ENCODE peak calls at places on chromosomes 3 and 15, in six cellular contexts. One of them, this sample, is unnamed.
A peak's percentile ranks its signal among the peaks of the same experiment; 100 is the strongest.

GRCh38 chr15:82135645-82136044 is 89.8 kb upstream of the MEX3B start:
- DNase-seq in NCI-H1105 treated with DMSO at 0.1 percent for 48 hours: no peak
- DNase-seq in fibroblast of pulmonary artery: peak; percentile 44
- DNase-seq in WTC11: no peak
- DNase-seq in cardiac muscle cell: no peak
- DNase-seq in NAMALWA: no peak
- DNase-seq in this sample: no peak

GRCh38 chr15:75198560-75199346 is 2.9 kb upstream of the C15orf39 start:
- DNase-seq in NCI-H1105 treated with DMSO at 0.1 percent for 48 hours: no peak
- DNase-seq in fibroblast of pulmonary artery: peak; percentile 42
- DNase-seq in WTC11: no peak
- DNase-seq in cardiac muscle cell: peak; percentile 73
- DNase-seq in NAMALWA: peak; percentile 96
- DNase-seq in this sample: no peak

GRCh38 chr15:93238641-93239040 is 149.6 kb upstream of the RGMA start:
- DNase-seq in NCI-H1105 treated with DMSO at 0.1 percent for 48 hours: no peak
- DNase-seq in fibroblast of pulmonary artery: no peak
- DNase-seq in WTC11: no peak
- DNase-seq in cardiac muscle cell: no peak
- DNase-seq in NAMALWA: no peak
- DNase-seq in this sample: no peak

GRCh38 chr15:55535436-55535835 is 27.4 kb upstream of the DNAAF4 start:
- DNase-seq in NCI-H1105 treated with DMSO at 0.1 percent for 48 hours: no peak
- DNase-seq in fibroblast of pulmonary artery: no peak
- DNase-seq in WTC11: no peak
- DNase-seq in cardiac muscle cell: no peak
- DNase-seq in NAMALWA: no peak
- DNase-seq in this sample: no peak

GRCh38 chr3:53804697-53805462 is 41.3 kb downstream of the CHDH start:
- DNase-seq in NCI-H1105 treated with DMSO at 0.1 percent for 48 hours: no peak
- DNase-seq in fibroblast of pulmonary artery: peak; percentile 55
- DNase-seq in WTC11: no peak
- DNase-seq in cardiac muscle cell: no peak
- DNase-seq in NAMALWA: peak; percentile 2
- DNase-seq in this sample: peak; percentile 93

GRCh38 chr3:152578769-152579168 is 256.2 kb upstream of the P2RY1 start:
- DNase-seq in NCI-H1105 treated with DMSO at 0.1 percent for 48 hours: no peak
- DNase-seq in fibroblast of pulmonary artery: no peak
- DNase-seq in WTC11: no peak
- DNase-seq in cardiac muscle cell: no peak
- DNase-seq in NAMALWA: no peak
- DNase-seq in this sample: no peak

GRCh38 chr3:175421897-175422296 is 562.8 kb downstream of the NAALADL2 start:
- DNase-seq in NCI-H1105 treated with DMSO at 0.1 percent for 48 hours: no peak
- DNase-seq in fibroblast of pulmonary artery: no peak
- DNase-seq in WTC11: no peak
- DNase-seq in cardiac muscle cell: no peak
- DNase-seq in NAMALWA: no peak
- DNase-seq in this sample: no peak

GRCh38 chr3:40398346-40398745 is 11.4 kb downstream of the ENTPD3 start:
- DNase-seq in NCI-H1105 treated with DMSO at 0.1 percent for 48 hours: no peak
- DNase-seq in fibroblast of pulmonary artery: no peak
- DNase-seq in WTC11: no peak
- DNase-seq in cardiac muscle cell: peak; percentile 7
- DNase-seq in NAMALWA: no peak
- DNase-seq in this sample: no peak

GRCh38 chr15:85499498-85499897 is 119.1 kb downstream of the AKAP13 start:
- DNase-seq in NCI-H1105 treated with DMSO at 0.1 percent for 48 hours: peak; percentile 4
- DNase-seq in fibroblast of pulmonary artery: no peak
- DNase-seq in WTC11: no peak
- DNase-seq in cardiac muscle cell: peak; percentile 18
- DNase-seq in NAMALWA: no peak
- DNase-seq in this sample: no peak

GRCh38 chr3:24496529-24497482 is 2.2 kb upstream of the THRB start:
- DNase-seq in NCI-H1105 treated with DMSO at 0.1 percent for 48 hours: no peak
- DNase-seq in fibroblast of pulmonary artery: peak; percentile 69
- DNase-seq in WTC11: peak; percentile 79
- DNase-seq in cardiac muscle cell: peak; percentile 56
- DNase-seq in NAMALWA: peak; percentile 17
- DNase-seq in this sample: peak; percentile 68

GRCh38 chr3:25515131-25515530 is 87.1 kb downstream of the RARB start:
- DNase-seq in NCI-H1105 treated with DMSO at 0.1 percent for 48 hours: no peak
- DNase-seq in fibroblast of pulmonary artery: no peak
- DNase-seq in WTC11: no peak
- DNase-seq in cardiac muscle cell: no peak
- DNase-seq in NAMALWA: no peak
- DNase-seq in this sample: no peak

GRCh38 chr3:170991664-170992063 is 34.9 kb downstream of the SLC2A2 start:
- DNase-seq in NCI-H1105 treated with DMSO at 0.1 percent for 48 hours: no peak
- DNase-seq in fibroblast of pulmonary artery: no peak
- DNase-seq in WTC11: no peak
- DNase-seq in cardiac muscle cell: no peak
- DNase-seq in NAMALWA: no peak
- DNase-seq in this sample: no peak

GRCh38 chr3:37671926-37672325 is 189.8 kb upstream of the CTDSPL start:
- DNase-seq in NCI-H1105 treated with DMSO at 0.1 percent for 48 hours: no peak
- DNase-seq in fibroblast of pulmonary artery: no peak
- DNase-seq in WTC11: no peak
- DNase-seq in cardiac muscle cell: no peak
- DNase-seq in NAMALWA: no peak
- DNase-seq in this sample: no peak

GRCh38 chr3:65963787-65964707 is 74.7 kb downstream of the MAGI1 start:
- DNase-seq in NCI-H1105 treated with DMSO at 0.1 percent for 48 hours: no peak
- DNase-seq in fibroblast of pulmonary artery: peak; percentile 88
- DNase-seq in WTC11: no peak
- DNase-seq in cardiac muscle cell: no peak
- DNase-seq in NAMALWA: no peak
- DNase-seq in this sample: peak; percentile 62

GRCh38 chr15:77510066-77511044 is 89.7 kb downstream of the HMG20A start:
- DNase-seq in NCI-H1105 treated with DMSO at 0.1 percent for 48 hours: no peak
- DNase-seq in fibroblast of pulmonary artery: no peak
- DNase-seq in WTC11: no peak
- DNase-seq in cardiac muscle cell: no peak
- DNase-seq in NAMALWA: no peak
- DNase-seq in this sample: no peak

GRCh38 chr3:111831840-111832239 is 27.2 kb upstream of the PHLDB2 start:
- DNase-seq in NCI-H1105 treated with DMSO at 0.1 percent for 48 hours: no peak
- DNase-seq in fibroblast of pulmonary artery: no peak
- DNase-seq in WTC11: no peak
- DNase-seq in cardiac muscle cell: no peak
- DNase-seq in NAMALWA: no peak
- DNase-seq in this sample: no peak

GRCh38 chr3:134944429-134944828 is 149.4 kb downstream of the EPHB1 start:
- DNase-seq in NCI-H1105 treated with DMSO at 0.1 percent for 48 hours: no peak
- DNase-seq in fibroblast of pulmonary artery: no peak
- DNase-seq in WTC11: no peak
- DNase-seq in cardiac muscle cell: no peak
- DNase-seq in NAMALWA: no peak
- DNase-seq in this sample: no peak

GRCh38 chr15:78264304-78265136 is at the start of gene DNAJA4:
- DNase-seq in NCI-H1105 treated with DMSO at 0.1 percent for 48 hours: peak; percentile 1
- DNase-seq in fibroblast of pulmonary artery: peak; percentile 38
- DNase-seq in WTC11: peak; percentile 62
- DNase-seq in cardiac muscle cell: no peak
- DNase-seq in NAMALWA: no peak
- DNase-seq in this sample: peak; percentile 36

GRCh38 chr15:69807752-69808151 is 290.0 kb downstream of the TLE3 start:
- DNase-seq in NCI-H1105 treated with DMSO at 0.1 percent for 48 hours: no peak
- DNase-seq in fibroblast of pulmonary artery: peak; percentile 27
- DNase-seq in WTC11: no peak
- DNase-seq in cardiac muscle cell: no peak
- DNase-seq in NAMALWA: no peak
- DNase-seq in this sample: no peak

GRCh38 chr15:82595766-82596165 is 51.4 kb downstream of the CPEB1 start:
- DNase-seq in NCI-H1105 treated with DMSO at 0.1 percent for 48 hours: no peak
- DNase-seq in fibroblast of pulmonary artery: no peak
- DNase-seq in WTC11: no peak
- DNase-seq in cardiac muscle cell: no peak
- DNase-seq in NAMALWA: no peak
- DNase-seq in this sample: no peak

GRCh38 chr3:12553921-12554391 is 2.9 kb upstream of the MKRN2 start:
- DNase-seq in NCI-H1105 treated with DMSO at 0.1 percent for 48 hours: peak; percentile 41
- DNase-seq in fibroblast of pulmonary artery: peak; percentile 29
- DNase-seq in WTC11: no peak
- DNase-seq in cardiac muscle cell: no peak
- DNase-seq in NAMALWA: no peak
- DNase-seq in this sample: peak; percentile 49

GRCh38 chr3:4517095-4517494 is 23.9 kb downstream of the ITPR1 start:
- DNase-seq in NCI-H1105 treated with DMSO at 0.1 percent for 48 hours: no peak
- DNase-seq in fibroblast of pulmonary artery: peak; percentile 57
- DNase-seq in WTC11: no peak
- DNase-seq in cardiac muscle cell: no peak
- DNase-seq in NAMALWA: no peak
- DNase-seq in this sample: no peak

GRCh38 chr3:72919520-72919919 is 31.7 kb downstream of the GXYLT2 start:
- DNase-seq in NCI-H1105 treated with DMSO at 0.1 percent for 48 hours: no peak
- DNase-seq in fibroblast of pulmonary artery: no peak
- DNase-seq in WTC11: no peak
- DNase-seq in cardiac muscle cell: no peak
- DNase-seq in NAMALWA: no peak
- DNase-seq in this sample: no peak

GRCh38 chr15:75785771-75786563 is 57.3 kb upstream of the UBE2Q2 start:
- DNase-seq in NCI-H1105 treated with DMSO at 0.1 percent for 48 hours: no peak
- DNase-seq in fibroblast of pulmonary artery: peak; percentile 12
- DNase-seq in WTC11: peak; percentile 74
- DNase-seq in cardiac muscle cell: peak; percentile 78
- DNase-seq in NAMALWA: no peak
- DNase-seq in this sample: no peak

GRCh38 chr15:49987198-49987785 is 131.7 kb downstream of the ATP8B4 start:
- DNase-seq in NCI-H1105 treated with DMSO at 0.1 percent for 48 hours: no peak
- DNase-seq in fibroblast of pulmonary artery: peak; percentile 68
- DNase-seq in WTC11: no peak
- DNase-seq in cardiac muscle cell: no peak
- DNase-seq in NAMALWA: no peak
- DNase-seq in this sample: no peak

GRCh38 chr3:29275309-29275708 is 5.6 kb upstream of the RBMS3 start:
- DNase-seq in NCI-H1105 treated with DMSO at 0.1 percent for 48 hours: no peak
- DNase-seq in fibroblast of pulmonary artery: peak; percentile 9
- DNase-seq in WTC11: no peak
- DNase-seq in cardiac muscle cell: no peak
- DNase-seq in NAMALWA: peak; percentile 19
- DNase-seq in this sample: no peak

GRCh38 chr3:122091602-122092006 is 36.4 kb downstream of the CD86 start:
- DNase-seq in NCI-H1105 treated with DMSO at 0.1 percent for 48 hours: no peak
- DNase-seq in fibroblast of pulmonary artery: no peak
- DNase-seq in WTC11: no peak
- DNase-seq in cardiac muscle cell: no peak
- DNase-seq in NAMALWA: peak; percentile 33
- DNase-seq in this sample: no peak

GRCh38 chr3:8809341-8809740 is 39.9 kb upstream of the OXTR start:
- DNase-seq in NCI-H1105 treated with DMSO at 0.1 percent for 48 hours: no peak
- DNase-seq in fibroblast of pulmonary artery: no peak
- DNase-seq in WTC11: no peak
- DNase-seq in cardiac muscle cell: no peak
- DNase-seq in NAMALWA: no peak
- DNase-seq in this sample: no peak

This sample was measured in hepatic stellate cell.